ENCODE peak calls at places on chromosomes 1 and 21, in nine cellular contexts. K, G, I, E, S, R, L, M and Z are unnamed samples.

GRCh38 chr1:15886613-15887167 is 39.2 kb downstream of the SPEN start:
- DNase-seq in M (no peak), K (no peak), G (no peak), R (no peak), L (no peak), I (no peak), S (no peak), E (no peak), Z (no peak)

GRCh38 chr1:159000627-159001026 is 9.1 kb upstream of the IFI16 start:
- DNase-seq in I (peak), L (peak), S (no peak), K (peak), R (peak), E (peak), G (no peak), M (peak), Z (peak)

GRCh38 chr1:205719762-205720161 is 30.2 kb downstream of the NUCKS1 start:
- DNase-seq in L (no peak), E (no peak), S (no peak), G (no peak), I (no peak), M (no peak), K (no peak), R (no peak), Z (no peak)

GRCh38 chr1:209383907-209384709 is 199.4 kb upstream of the CAMK1G start:
- DNase-seq in K (no peak), E (peak), G (no peak), L (no peak), R (peak), I (no peak), S (no peak), M (no peak), Z (no peak)

GRCh38 chr21:39518055-39518844 is 66.5 kb downstream of the SH3BGR start:
- DNase-seq in E (peak), I (peak), S (peak), M (peak), G (peak), R (peak), L (no peak), K (peak), Z (no peak)

GRCh38 chr21:45590246-45590725 is 48.0 kb upstream of the SLC19A1 start:
- DNase-seq in S (no peak), G (no peak), M (peak), E (peak), K (peak), L (peak), R (no peak), I (peak), Z (no peak)

GRCh38 chr1:77349275-77349674 is 67.5 kb downstream of the AK5 start:
- DNase-seq in S (no peak), R (no peak), G (no peak), L (no peak), M (no peak), I (no peak), E (no peak), K (no peak), Z (no peak)

GRCh38 chr1:246267896-246268295 is 239.2 kb downstream of the SMYD3 start:
- DNase-seq in R (no peak), E (no peak), L (no peak), K (no peak), I (no peak), S (no peak), G (no peak), M (no peak), Z (no peak)

GRCh38 chr1:17688217-17688810 is 66.8 kb upstream of the ACTL8 start:
- DNase-seq in E (no peak), G (no peak), L (no peak), M (no peak), K (no peak), I (no peak), R (no peak), S (no peak), Z (no peak)

GRCh38 chr1:185929759-185930158 is 195.6 kb downstream of the HMCN1 start:
- DNase-seq in R (peak), I (peak), L (no peak), S (no peak), G (no peak), M (peak), E (no peak), K (no peak), Z (no peak)

GRCh38 chr1:154770897-154771594 is 99.0 kb downstream of the KCNN3 start:
- DNase-seq in R (peak), S (no peak), I (no peak), L (no peak), E (peak), K (no peak), G (no peak), M (no peak), Z (no peak)

GRCh38 chr1:53639996-53640695 is 98.8 kb downstream of the GLIS1 start:
- DNase-seq in I (no peak), S (no peak), R (no peak), K (no peak), G (no peak), L (no peak), M (no peak), E (no peak), Z (peak)

GRCh38 chr1:231690072-231690471 is 63.5 kb downstream of the DISC1 start:
- DNase-seq in R (no peak), L (no peak), G (no peak), I (no peak), M (no peak), E (no peak), S (no peak), K (no peak), Z (no peak)

GRCh38 chr21:38831526-38832467 is 26.1 kb downstream of the ETS2 start:
- DNase-seq in R (peak), S (peak), M (peak), L (peak), E (peak), I (peak), K (peak), G (no peak), Z (peak)

GRCh38 chr1:223759273-223759672 is 46.9 kb downstream of the CAPN2 start:
- DNase-seq in M (no peak), L (no peak), S (no peak), E (no peak), G (no peak), K (no peak), R (no peak), I (no peak), Z (no peak)

GRCh38 chr21:28771790-28772501 is 220.7 kb downstream of the LTN1 start:
- DNase-seq in M (peak), G (no peak), L (no peak), E (peak), R (peak), I (peak), K (no peak), S (no peak), Z (peak)

GRCh38 chr1:207908112-207908734 is 2.7 kb downstream of the CD34 start:
- DNase-seq in E (no peak), K (no peak), R (no peak), S (peak), M (peak), G (no peak), L (peak), I (no peak), Z (peak)

GRCh38 chr1:8925406-8925805 is 20.3 kb upstream of the CA6 start:
- DNase-seq in R (no peak), E (no peak), L (no peak), I (no peak), S (peak), G (no peak), K (no peak), M (no peak), Z (no peak)

GRCh38 chr21:45409466-45410150 is 4.6 kb downstream of the COL18A1 start:
- DNase-seq in E (no peak), M (no peak), I (no peak), G (no peak), L (peak), S (no peak), K (no peak), R (peak), Z (no peak)

GRCh38 chr1:203390298-203390697 is 39.4 kb upstream of the FMOD start:
- DNase-seq in K (no peak), E (no peak), R (no peak), M (no peak), L (no peak), I (no peak), S (no peak), G (no peak), Z (no peak)

GRCh38 chr1:167455786-167456446 is 62.4 kb downstream of the CD247 start:
- DNase-seq in M (peak), S (no peak), I (no peak), G (no peak), L (peak), E (peak), K (peak), R (no peak), Z (no peak)

GRCh38 chr21:41877901-41878830 is 978 bp downstream of the PRDM15 start:
- DNase-seq in G (peak), L (no peak), E (peak), I (peak), M (peak), S (peak), K (peak), R (peak), Z (no peak)

GRCh38 chr21:42461185-42461520 is 34.9 kb downstream of the RSPH1 start:
- DNase-seq in S (no peak), G (no peak), L (no peak), M (no peak), K (no peak), R (no peak), E (no peak), I (no peak), Z (no peak)

GRCh38 chr1:201448981-201449380 is 20.0 kb downstream of the PHLDA3 start:
- DNase-seq in S (no peak), M (no peak), R (no peak), G (no peak), L (no peak), K (no peak), E (no peak), I (no peak), Z (no peak)

GRCh38 chr21:31108969-31109368 is 70.7 kb upstream of the KRTAP19-8 start:
- DNase-seq in I (no peak), M (peak), L (no peak), K (no peak), S (no peak), R (peak), E (peak), G (no peak), Z (no peak)

GRCh38 chr21:46622226-46622625 is 13.2 kb upstream of the PRMT2 start:
- DNase-seq in M (peak), L (peak), R (no peak), S (peak), K (peak), G (peak), I (no peak), E (no peak), Z (no peak)